ENCODE peak calls at places on chromosomes 6 and 20, in five cellular contexts. K, U, E, Q and H are unnamed samples.

GRCh38 chr6:109002100-109002697 is 92.4 kb downstream of the SESN1 start:
- DNase-seq in K (peak), U (peak), E (no peak), Q (peak), H (no peak)

GRCh38 chr20:3734111-3734843 is 1.8 kb downstream of the HSPA12B start:
- DNase-seq in K (no peak), U (no peak), E (no peak), Q (no peak), H (no peak)

GRCh38 chr6:56957856-56958255 is 2.9 kb downstream of the BEND6 start:
- DNase-seq in K (no peak), U (no peak), E (no peak), Q (no peak), H (no peak)

GRCh38 chr6:16585805-16586204 is 175.5 kb downstream of the ATXN1 start:
- DNase-seq in K (peak), U (no peak), E (no peak), Q (peak), H (no peak)

GRCh38 chr6:169912266-169913095 is 161.1 kb downstream of the ERMARD start:
- DNase-seq in K (no peak), U (no peak), E (no peak), Q (no peak), H (no peak)

GRCh38 chr20:51042657-51043247 is 19.8 kb upstream of the KCNG1 start:
- DNase-seq in K (no peak), U (no peak), E (no peak), Q (no peak), H (no peak)

GRCh38 chr20:52062452-52063209 is 128.9 kb downstream of the ZFP64 start:
- DNase-seq in K (no peak), U (no peak), E (no peak), Q (no peak), H (no peak)

GRCh38 chr20:63057133-63058117 is 50.7 kb upstream of the BHLHE23 start:
- DNase-seq in K (peak), U (no peak), E (no peak), Q (peak), H (no peak)

GRCh38 chr6:26033942-26034354 is 53.3 kb upstream of the HFE start:
- DNase-seq in K (no peak), U (no peak), E (peak), Q (no peak), H (no peak)

GRCh38 chr20:10861086-10861485 is 187.3 kb upstream of the JAG1 start:
- DNase-seq in K (no peak), U (peak), E (no peak), Q (peak), H (no peak)

GRCh38 chr6:39004801-39005200 is 43.8 kb upstream of the GLP1R start:
- DNase-seq in K (no peak), U (no peak), E (no peak), Q (no peak), H (no peak)

GRCh38 chr6:169850746-169851145 is 99.3 kb downstream of the ERMARD start:
- DNase-seq in K (no peak), U (no peak), E (no peak), Q (no peak), H (no peak)

GRCh38 chr6:157800420-157801237 is 22.4 kb upstream of the SNX9 start:
- DNase-seq in K (no peak), U (peak), E (no peak), Q (peak), H (no peak)

GRCh38 chr6:25697537-25698340 is 45.7 kb downstream of the SCGN start:
- DNase-seq in K (no peak), U (no peak), E (no peak), Q (no peak), H (no peak)

GRCh38 chr6:100001915-100002388 is 7.9 kb upstream of the MCHR2 start:
- DNase-seq in K (peak), U (peak), E (peak), Q (peak), H (peak)

GRCh38 chr20:10524034-10524476 is 89.0 kb downstream of the SLX4IP start:
- DNase-seq in K (peak), U (peak), E (peak), Q (peak), H (no peak)

GRCh38 chr6:36312854-36313627 is 23.6 kb downstream of the BNIP5 start:
- DNase-seq in K (no peak), U (no peak), E (no peak), Q (no peak), H (no peak)

GRCh38 chr20:17614812-17615644 is 45.2 kb downstream of the DSTN start:
- DNase-seq in K (peak), U (no peak), E (no peak), Q (no peak), H (no peak)

GRCh38 chr6:115969930-115970273 is 90.8 kb downstream of the FRK start:
- DNase-seq in K (no peak), U (peak), E (no peak), Q (no peak), H (no peak)

GRCh38 chr6:33595001-33595846 is 15.1 kb upstream of the BAK1 start:
- DNase-seq in K (no peak), U (peak), E (no peak), Q (peak), H (no peak)

GRCh38 chr6:35230950-35231349 is 17.2 kb downstream of the SCUBE3 start:
- DNase-seq in K (no peak), U (no peak), E (no peak), Q (peak), H (peak)

GRCh38 chr6:144922120-144922722 is 637.1 kb downstream of the UTRN start:
- DNase-seq in K (peak), U (peak), E (no peak), Q (peak), H (no peak)

GRCh38 chr6:158789115-158789917 is 29.9 kb downstream of the EZR start:
- DNase-seq in K (no peak), U (no peak), E (no peak), Q (no peak), H (no peak)

GRCh38 chr6:156980515-156980914 is 203.3 kb downstream of the ARID1B start:
- DNase-seq in K (no peak), U (no peak), E (no peak), Q (no peak), H (no peak)

GRCh38 chr6:155040154-155040553 is 45.0 kb downstream of the TIAM2 start:
- DNase-seq in K (no peak), U (no peak), E (no peak), Q (no peak), H (no peak)

GRCh38 chr6:127300411-127300810 is 33.7 kb downstream of the RNF146 start:
- DNase-seq in K (no peak), U (peak), E (no peak), Q (peak), H (no peak)

GRCh38 chr6:20900396-20901160 is 366.3 kb downstream of the CDKAL1 start:
- DNase-seq in K (no peak), U (no peak), E (no peak), Q (no peak), H (no peak)

GRCh38 chr20:8005033-8005432 is 14.5 kb downstream of the TMX4 start:
- DNase-seq in K (no peak), U (no peak), E (no peak), Q (no peak), H (no peak)

GRCh38 chr6:97669191-97669651 is 386.2 kb upstream of the MMS22L start:
- DNase-seq in K (no peak), U (peak), E (no peak), Q (peak), H (peak)

GRCh38 chr20:60579941-60580515 is 621.8 kb downstream of the CDH26 start:
- DNase-seq in K (no peak), U (no peak), E (no peak), Q (no peak), H (no peak)

GRCh38 chr20:58707770-58708169 is 15.2 kb downstream of the NPEPL1 start:
- DNase-seq in K (no peak), U (no peak), E (no peak), Q (no peak), H (no peak)

GRCh38 chr20:61937146-61937962 is 128.3 kb downstream of the TAF4 start:
- DNase-seq in K (no peak), U (no peak), E (no peak), Q (no peak), H (no peak)

GRCh38 chr6:44341095-44341890 is 1.2 kb upstream of the SPATS1 start:
- DNase-seq in K (no peak), U (no peak), E (no peak), Q (no peak), H (no peak)

GRCh38 chr20:22341508-22341907 is 242.9 kb downstream of the FOXA2 start:
- DNase-seq in K (no peak), U (no peak), E (no peak), Q (peak), H (no peak)

GRCh38 chr6:145073811-145074210 is 661.5 kb downstream of the EPM2A start:
- DNase-seq in K (no peak), U (peak), E (no peak), Q (no peak), H (no peak)

GRCh38 chr20:41123636-41124035 is 13.7 kb upstream of the PLCG1 start:
- DNase-seq in K (no peak), U (no peak), E (no peak), Q (no peak), H (no peak)

GRCh38 chr20:35954200-35954906 is at the start of gene SCAND1:
- DNase-seq in K (peak), U (peak), E (peak), Q (peak), H (peak)

GRCh38 chr20:2217857-2218529 is 77.8 kb upstream of the TGM3 start:
- DNase-seq in K (no peak), U (no peak), E (no peak), Q (no peak), H (no peak)

GRCh38 chr6:103893082-103893481 is 966.6 kb downstream of the HACE1 start:
- DNase-seq in K (no peak), U (no peak), E (no peak), Q (no peak), H (no peak)

DNA sequence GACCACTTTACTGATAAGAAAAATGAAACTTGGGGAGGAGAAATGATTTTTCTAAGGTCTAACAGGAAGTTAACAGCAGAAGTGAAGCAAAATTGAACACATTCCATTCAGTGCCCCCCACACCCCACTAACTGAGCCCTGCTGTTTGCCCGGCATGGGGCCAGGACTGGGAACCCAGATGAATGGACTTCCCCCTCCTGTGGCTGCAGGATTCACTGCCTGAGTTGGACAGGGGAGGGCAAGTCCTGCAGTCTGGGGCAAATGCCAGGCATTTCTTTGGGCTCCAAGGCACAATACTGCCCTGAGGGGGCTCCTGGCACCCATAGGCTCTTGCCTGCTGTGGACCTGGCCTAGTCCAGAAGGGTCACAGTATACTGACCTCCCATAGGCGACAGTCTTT is 28.3 kb downstream of the FYN start:
- DNase-seq in K (no peak), U (no peak), E (no peak), Q (no peak), H (peak)
- H3K27ac ChIP-seq in K (no peak), U (no peak), E (no peak), Q (no peak), H (peak)

DNA sequence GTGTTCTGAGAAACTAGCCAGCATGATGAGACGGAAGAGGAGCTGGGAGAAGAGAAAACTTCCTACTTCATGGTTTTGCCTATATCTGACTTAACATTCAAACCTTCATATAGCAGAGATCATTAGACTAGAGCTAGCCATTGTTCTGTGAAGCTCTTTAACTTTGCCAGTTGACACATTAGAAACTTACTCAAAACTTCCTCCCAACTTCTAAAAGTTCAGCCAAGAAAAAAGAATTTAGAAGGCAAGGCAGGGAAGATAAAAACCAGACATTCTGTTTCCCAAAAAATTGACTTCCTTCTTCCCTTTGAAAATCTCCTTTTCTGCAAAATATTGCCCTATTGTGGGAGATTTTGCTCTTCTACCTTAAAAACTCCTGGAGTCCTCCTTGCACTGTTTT is 134.8 kb upstream of the UST start:
- DNase-seq in K (no peak), U (no peak), E (no peak), Q (no peak), H (no peak)
- H3K27ac ChIP-seq in K (no peak), U (no peak), E (peak), Q (no peak), H (no peak)

GRCh38 chr6:147195510-147195909 is 8.7 kb upstream of the STXBP5 start:
- DNase-seq in K (no peak), U (no peak), E (no peak), Q (no peak), H (no peak)
- H3K27ac ChIP-seq in K (no peak), U (no peak), E (no peak), Q (no peak), H (no peak)

GRCh38 chr20:15245896-15246295 is 908.5 kb upstream of the FLRT3 start:
- DNase-seq in K (no peak), U (no peak), E (no peak), Q (no peak), H (no peak)

GRCh38 chr20:15252289-15252688 is 914.9 kb upstream of the FLRT3 start:
- DNase-seq in K (no peak), U (no peak), E (no peak), Q (no peak), H (no peak)

GRCh38 chr20:15253431-15253830 is 916.0 kb upstream of the FLRT3 start:
- DNase-seq in K (no peak), U (no peak), E (no peak), Q (no peak), H (no peak)

DNA sequence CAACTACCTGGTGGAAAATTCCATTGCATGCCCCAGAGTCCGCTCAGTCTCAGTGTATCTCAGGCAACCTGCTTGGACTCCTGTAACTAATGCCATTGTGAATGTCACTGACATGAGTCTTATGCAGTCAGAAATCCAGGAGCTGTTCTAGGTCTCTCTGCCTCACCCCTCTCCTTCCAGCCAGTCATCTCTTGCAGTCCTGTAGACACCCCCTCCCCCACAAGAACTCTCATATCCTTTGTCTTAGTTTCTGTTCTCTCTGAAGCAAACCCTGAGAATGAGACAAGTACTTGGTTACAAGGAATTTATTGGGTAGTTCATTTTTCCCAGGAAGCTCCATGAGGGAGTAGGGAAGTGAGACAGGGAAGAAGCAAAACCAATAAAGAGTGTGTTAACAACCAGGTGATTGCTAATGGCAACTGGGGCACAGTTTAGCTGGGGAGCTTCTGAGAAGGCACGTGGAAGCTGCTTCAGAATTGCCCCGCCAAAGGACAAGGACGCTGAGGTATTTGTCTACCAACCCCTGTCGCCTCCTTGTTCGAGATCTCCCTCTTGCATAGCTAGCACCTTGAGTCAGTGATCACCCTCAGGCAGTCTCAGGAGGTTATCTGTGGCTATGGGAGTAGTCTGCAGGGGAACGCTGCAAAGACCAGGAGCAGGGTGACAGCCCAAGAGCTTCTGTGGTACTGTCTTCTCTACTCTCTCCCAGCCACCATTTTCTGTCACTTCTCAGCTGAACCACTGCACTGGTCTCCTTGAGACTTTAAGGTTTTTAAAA is 911.4 kb upstream of the FLRT3 start:
- DNase-seq in K (no peak), U (no peak), E (no peak), Q (no peak), H (no peak)
- H3K27ac ChIP-seq in K (no peak), U (no peak), E (no peak), Q (no peak), H (no peak)

GRCh38 chr6:111604259-111605099 is 1.2 kb downstream of the TRAF3IP2 start:
- DNase-seq in K (peak), U (peak), E (peak), Q (peak), H (peak)

GRCh38 chr6:111601875-111602274 is 3.8 kb downstream of the TRAF3IP2 start:
- DNase-seq in K (peak), U (peak), E (no peak), Q (peak), H (no peak)

GRCh38 chr6:111605100-111605748 is 454 bp downstream of the TRAF3IP2 start:
- DNase-seq in K (peak), U (peak), E (peak), Q (peak), H (peak)

GRCh38 chr6:111602481-111603404 is 2.9 kb downstream of the TRAF3IP2 start:
- DNase-seq in K (peak), U (peak), E (peak), Q (peak), H (no peak)

DNA sequence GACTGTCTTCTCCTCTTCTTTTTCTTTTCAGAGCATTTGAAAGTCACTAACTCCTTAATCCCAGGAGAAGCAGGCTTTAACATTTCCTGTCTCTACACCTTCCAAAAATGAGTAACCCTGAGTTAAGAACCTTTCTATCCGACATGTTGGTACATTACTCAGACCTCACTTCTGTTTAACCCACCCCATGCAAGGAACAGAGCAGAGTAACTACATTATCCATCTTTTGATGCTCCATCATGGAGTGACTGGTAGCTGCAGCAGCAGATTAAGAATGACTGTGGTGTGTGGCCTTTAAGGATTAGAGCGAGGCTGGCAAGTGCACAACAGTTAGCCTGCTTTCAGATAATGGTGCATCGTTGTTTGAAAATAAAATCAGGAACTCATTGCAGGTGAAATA is 2.0 kb downstream of the TRAF3IP2 start:
- DNase-seq in K (no peak), U (peak), E (no peak), Q (no peak), H (no peak)
- H3K27ac ChIP-seq in K (peak), U (peak), E (peak), Q (peak), H (peak)

GRCh38 chr20:47724910-47725247 is 60.4 kb downstream of the SULF2 start:
- DNase-seq in K (no peak), U (no peak), E (no peak), Q (no peak), H (no peak)
- H3K27ac ChIP-seq in K (no peak), U (no peak), E (no peak), Q (no peak), H (no peak)

DNA sequence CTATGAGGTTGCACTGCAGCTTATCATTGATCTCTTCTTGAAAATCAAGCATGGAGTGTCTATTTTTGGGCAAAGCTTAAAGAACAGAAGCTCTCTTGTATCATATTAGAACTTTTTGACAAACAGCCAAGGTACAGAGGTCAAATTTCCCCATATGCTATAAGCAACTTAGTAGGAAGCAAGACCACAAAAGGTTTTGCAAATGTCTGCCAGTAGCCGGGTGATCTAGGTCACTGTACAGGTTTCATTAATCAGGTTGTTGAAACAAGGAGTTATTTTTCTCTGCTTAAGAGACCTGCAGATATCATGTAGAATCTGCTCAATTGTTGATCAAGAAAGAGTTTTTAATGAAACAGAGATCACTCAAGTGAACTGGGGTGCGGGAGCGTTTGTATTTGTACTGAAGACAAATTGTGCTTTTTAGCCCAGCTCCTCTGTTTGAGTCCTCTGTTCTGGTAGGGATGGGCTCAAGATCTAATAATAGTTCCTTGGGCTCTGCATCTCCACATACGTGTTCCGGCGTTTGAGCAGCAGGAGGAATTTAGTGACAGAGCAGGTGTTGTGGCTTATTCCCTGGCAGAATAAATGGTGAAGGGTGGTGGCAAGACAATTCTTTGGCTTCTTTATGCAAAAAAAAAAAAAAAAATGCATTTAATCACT is 4.3 kb downstream of the CITED2 start:
- DNase-seq in K (no peak), U (peak), E (no peak), Q (peak), H (no peak)
- H3K27ac ChIP-seq in K (peak), U (peak), E (peak), Q (peak), H (no peak)

GRCh38 chr20:5065489-5066383 is 54.0 kb downstream of the PCNA start:
- DNase-seq in K (peak), U (peak), E (peak), Q (peak), H (peak)
- H3K27ac ChIP-seq in K (no peak), U (peak), E (no peak), Q (peak), H (no peak)

GRCh38 chr6:40359808-40360207 is 227.4 kb downstream of the LRFN2 start:
- DNase-seq in K (no peak), U (no peak), E (no peak), Q (no peak), H (no peak)
- H3K27ac ChIP-seq in K (no peak), U (no peak), E (no peak), Q (no peak), H (no peak)